ENCODE peak calls at places on chromosomes 16 and 17, in five cellular contexts. D, M, T, N and C are unnamed samples.

GRCh38 chr17:17151055-17151454 is 55.1 kb downstream of the PLD6 start:
- DNase-seq in D (no peak), M (no peak), T (no peak), N (no peak), C (peak)

GRCh38 chr17:76515291-76515949 is 14.2 kb upstream of the RHBDF2 start:
- DNase-seq in D (no peak), M (peak), T (peak), N (peak), C (peak)

GRCh38 chr16:58031016-58031800 is 5.7 kb downstream of the MMP15 start:
- DNase-seq in D (no peak), M (no peak), T (no peak), N (no peak), C (no peak)

GRCh38 chr16:49462989-49463371 is 89.4 kb downstream of the C16orf78 start:
- DNase-seq in D (no peak), M (no peak), T (no peak), N (no peak), C (no peak)

GRCh38 chr16:81885976-81886586 is 107.0 kb downstream of the PLCG2 start:
- DNase-seq in D (peak), M (no peak), T (no peak), N (no peak), C (peak)

GRCh38 chr17:30414486-30414885 is 35.8 kb downstream of the CPD start:
- DNase-seq in D (no peak), M (no peak), T (no peak), N (no peak), C (no peak)

GRCh38 chr17:2683912-2684311 is 27.7 kb downstream of the CLUH start:
- DNase-seq in D (peak), M (no peak), T (no peak), N (no peak), C (no peak)

GRCh38 chr16:72847187-72848044 is 200.5 kb downstream of the ZFHX3 start:
- DNase-seq in D (peak), M (no peak), T (no peak), N (no peak), C (peak)

GRCh38 chr17:17130077-17130844 is 75.9 kb downstream of the PLD6 start:
- DNase-seq in D (no peak), M (peak), T (no peak), N (no peak), C (no peak)

GRCh38 chr17:18028684-18029540 is 10.1 kb downstream of the ATPAF2 start:
- DNase-seq in D (no peak), M (no peak), T (no peak), N (no peak), C (no peak)

GRCh38 chr17:36544049-36544319 is 735 bp upstream of the GGNBP2 start:
- DNase-seq in D (peak), M (peak), T (peak), N (no peak), C (peak)

GRCh38 chr17:7029659-7030058 is 6.2 kb upstream of the SLC16A13 start:
- DNase-seq in D (no peak), M (no peak), T (no peak), N (peak), C (no peak)

GRCh38 chr16:89924298-89924924 is 1.3 kb downstream of the TUBB3 start:
- DNase-seq in D (peak), M (no peak), T (no peak), N (no peak), C (peak)

GRCh38 chr16:8867483-8868271 is 1.1 kb downstream of the CARHSP1 start:
- DNase-seq in D (peak), M (peak), T (peak), N (no peak), C (no peak)

GRCh38 chr17:7553356-7553755 is 4.5 kb downstream of the TNFSF12 start:
- DNase-seq in D (no peak), M (no peak), T (no peak), N (no peak), C (no peak)

GRCh38 chr16:83115491-83116232 is 488.9 kb downstream of the CDH13 start:
- DNase-seq in D (no peak), M (no peak), T (no peak), N (no peak), C (no peak)

GRCh38 chr17:63595132-63595531 is 5.6 kb upstream of the TACO1 start:
- DNase-seq in D (no peak), M (no peak), T (no peak), N (no peak), C (no peak)

GRCh38 chr17:72624652-72625051 is 467.8 kb downstream of the SLC39A11 start:
- DNase-seq in D (no peak), M (no peak), T (no peak), N (no peak), C (no peak)
- TF ChIP-seq CTCF in D (no peak), M (no peak), T (no peak), N (no peak), C (no peak)

GRCh38 chr17:49969134-49969759 is at the start of gene DLX4:
- DNase-seq in D (no peak), M (no peak), T (no peak), N (no peak), C (no peak)

GRCh38 chr17:49968380-49969133 is 433 bp upstream of the DLX4 start:
- DNase-seq in D (peak), M (peak), T (peak), N (peak), C (peak)

GRCh38 chr17:49971199-49971847 is 2.3 kb downstream of the DLX4 start:
- DNase-seq in D (no peak), M (no peak), T (no peak), N (no peak), C (no peak)

GRCh38 chr17:49970498-49970897 is 1.5 kb downstream of the DLX4 start:
- DNase-seq in D (no peak), M (no peak), T (no peak), N (no peak), C (no peak)

DNA sequence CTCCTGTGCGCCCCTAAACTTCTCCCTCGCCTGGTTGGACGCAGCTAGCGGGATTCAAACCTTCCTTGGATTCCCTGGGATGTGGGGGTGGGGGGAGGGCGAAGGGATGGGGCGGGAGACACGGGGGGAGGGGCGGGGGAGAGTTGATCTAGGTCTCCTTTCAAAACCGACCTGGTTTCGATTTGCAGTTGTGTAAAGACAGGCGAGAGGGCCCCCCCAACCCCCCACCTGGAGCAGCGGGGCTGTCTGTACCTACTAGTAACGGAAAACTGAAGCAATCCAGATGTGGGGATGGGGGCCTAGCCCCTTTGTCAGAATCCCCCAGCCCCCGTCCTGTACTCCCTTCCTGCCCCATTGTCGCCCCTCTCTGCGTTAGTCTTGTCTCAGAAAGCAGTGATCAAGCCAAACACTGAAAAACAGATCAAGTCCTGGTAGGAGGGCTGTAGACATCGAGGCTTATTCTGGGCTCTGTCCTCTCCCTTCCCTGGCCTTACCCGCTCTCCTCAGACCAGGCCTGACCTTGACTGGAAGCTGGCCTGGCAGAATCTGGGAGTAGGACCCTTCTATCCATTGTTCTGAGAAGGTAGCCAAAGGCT is 902 bp downstream of the DLX4 start:
- DNase-seq in D (no peak), M (no peak), T (no peak), N (no peak), C (no peak)
- H3K4me3 ChIP-seq in D (no peak), M (peak), T (no peak), N (no peak), C (no peak)

DNA sequence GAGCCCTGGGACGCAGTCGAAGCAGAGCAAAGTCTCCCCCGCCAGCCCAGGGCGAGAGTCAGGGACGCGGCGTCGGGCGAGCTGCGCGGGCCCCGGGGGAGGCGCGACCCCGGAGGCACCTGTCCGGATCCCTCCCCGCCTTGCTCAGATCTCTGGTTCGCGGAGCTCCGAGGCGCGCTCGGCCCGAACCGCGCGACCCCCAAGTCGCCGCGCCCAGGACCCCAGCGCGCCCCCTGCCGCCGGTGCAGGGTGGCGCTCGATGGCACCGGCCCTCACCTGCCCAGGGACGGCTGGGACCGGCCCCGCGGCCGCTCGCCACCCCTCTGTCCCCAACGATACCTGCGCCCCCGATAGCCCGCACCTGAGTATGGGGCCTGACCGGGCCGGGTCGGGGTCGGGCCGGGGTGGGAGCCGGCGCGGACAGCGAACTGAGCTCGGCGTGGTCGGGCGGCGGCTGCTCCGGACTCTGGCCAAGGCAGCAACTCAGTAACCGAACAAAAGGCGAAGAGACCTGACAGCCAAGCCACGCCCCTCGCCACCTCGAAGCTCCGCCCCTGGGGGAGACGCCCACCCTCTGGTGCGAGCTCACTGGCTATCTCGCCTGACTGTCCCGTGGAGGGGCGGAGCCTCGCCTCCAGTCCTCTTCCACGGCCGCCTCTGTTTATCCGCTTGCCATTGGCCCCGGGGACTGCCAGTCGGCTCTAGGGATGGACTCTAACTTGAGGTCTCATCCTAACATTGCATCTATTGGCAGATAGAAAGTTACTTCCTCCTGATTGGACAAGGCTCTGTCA is at the start of gene JUP:
- DNase-seq in D (peak), M (peak), T (peak), N (peak), C (peak)
- TF ChIP-seq CTCF in D (peak), M (peak), T (peak), N (no peak), C (peak)

GRCh38 chr16:68399456-68399855 is 48.9 kb downstream of the SMPD3 start:
- DNase-seq in D (no peak), M (no peak), T (no peak), N (no peak), C (peak)

GRCh38 chr16:68395167-68395786 is 53.0 kb downstream of the SMPD3 start:
- DNase-seq in D (no peak), M (no peak), T (no peak), N (no peak), C (no peak)

GRCh38 chr16:68397710-68398171 is 50.6 kb downstream of the SMPD3 start:
- DNase-seq in D (no peak), M (no peak), T (no peak), N (no peak), C (no peak)

GRCh38 chr16:68395806-68396205 is 52.5 kb downstream of the SMPD3 start:
- DNase-seq in D (no peak), M (no peak), T (no peak), N (no peak), C (no peak)

DNA sequence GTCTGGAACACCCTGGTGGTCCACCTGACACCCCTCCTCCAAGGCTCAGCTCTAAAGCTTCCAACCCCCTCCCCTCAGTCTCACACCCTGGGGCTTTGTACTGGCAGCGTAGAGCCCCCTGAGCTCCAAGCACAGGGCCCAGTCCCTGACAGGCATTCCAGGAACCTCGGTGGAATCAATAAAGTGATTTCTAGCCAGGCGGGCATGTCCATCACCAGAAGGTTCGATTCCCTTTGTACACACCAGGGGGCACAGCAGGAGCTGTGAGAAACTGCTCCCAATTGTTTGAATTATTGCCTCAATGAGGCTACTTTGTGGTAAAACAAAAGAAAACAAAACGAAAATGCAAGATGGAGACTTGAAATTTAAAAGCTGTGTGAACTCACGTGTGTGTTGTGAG is 51.8 kb downstream of the SMPD3 start:
- DNase-seq in D (peak), M (no peak), T (no peak), N (no peak), C (peak)
- H3K4me3 ChIP-seq in D (no peak), M (no peak), T (no peak), N (no peak), C (no peak)